ENCODE peak calls at places on chromosomes 16 and 17, in nine cellular contexts. One of them, this sample, is unnamed.

GRCh38 chr17:57623620-57624019 is 121.5 kb downstream of the CCDC182 start:
- DNase-seq in AG04449: no peak
- DNase-seq in RWPE1: no peak
- DNase-seq in left ventricle myocardium inferior: no peak
- DNase-seq in BE2C: peak
- DNase-seq in B cell: no peak
- DNase-seq in adrenal gland: no peak
- DNase-seq in foreskin keratinocyte: no peak
- DNase-seq in tibial artery: peak
- DNase-seq in this sample: no peak

GRCh38 chr16:14249291-14250032 is 178.3 kb downstream of the MRTFB start:
- DNase-seq in tibial artery: no peak
- DNase-seq in RWPE1: peak
- DNase-seq in AG04449: no peak
- DNase-seq in foreskin keratinocyte: peak
- DNase-seq in adrenal gland: peak
- DNase-seq in left ventricle myocardium inferior: no peak
- DNase-seq in BE2C: peak
- DNase-seq in B cell: peak
- DNase-seq in this sample: peak

GRCh38 chr16:84663433-84664101 is 15.3 kb downstream of the KLHL36 start:
- DNase-seq in adrenal gland: no peak
- DNase-seq in foreskin keratinocyte: no peak
- DNase-seq in tibial artery: no peak
- DNase-seq in RWPE1: no peak
- DNase-seq in B cell: peak
- DNase-seq in AG04449: no peak
- DNase-seq in BE2C: no peak
- DNase-seq in left ventricle myocardium inferior: no peak
- DNase-seq in this sample: no peak

GRCh38 chr16:59249049-59249448 is 514.9 kb upstream of the GOT2 start:
- DNase-seq in B cell: no peak
- DNase-seq in RWPE1: no peak
- DNase-seq in foreskin keratinocyte: no peak
- DNase-seq in BE2C: no peak
- DNase-seq in adrenal gland: no peak
- DNase-seq in AG04449: no peak
- DNase-seq in tibial artery: no peak
- DNase-seq in left ventricle myocardium inferior: no peak
- DNase-seq in this sample: no peak

GRCh38 chr16:75733305-75734141 is 7.2 kb upstream of the CPHXL start:
- DNase-seq in B cell: no peak
- DNase-seq in adrenal gland: no peak
- DNase-seq in AG04449: peak
- DNase-seq in BE2C: no peak
- DNase-seq in left ventricle myocardium inferior: no peak
- DNase-seq in tibial artery: peak
- DNase-seq in RWPE1: no peak
- DNase-seq in foreskin keratinocyte: no peak
- DNase-seq in this sample: peak

GRCh38 chr17:65177901-65178300 is 40.7 kb downstream of the RGS9 start:
- DNase-seq in tibial artery: no peak
- DNase-seq in adrenal gland: no peak
- DNase-seq in AG04449: no peak
- DNase-seq in B cell: no peak
- DNase-seq in RWPE1: peak
- DNase-seq in foreskin keratinocyte: no peak
- DNase-seq in BE2C: no peak
- DNase-seq in left ventricle myocardium inferior: no peak
- DNase-seq in this sample: no peak

GRCh38 chr17:45857977-45858708 is 13.5 kb downstream of the SPPL2C start:
- DNase-seq in foreskin keratinocyte: no peak
- DNase-seq in B cell: no peak
- DNase-seq in left ventricle myocardium inferior: no peak
- DNase-seq in adrenal gland: no peak
- DNase-seq in AG04449: no peak
- DNase-seq in tibial artery: no peak
- DNase-seq in BE2C: no peak
- DNase-seq in RWPE1: peak
- DNase-seq in this sample: peak

GRCh38 chr16:3769942-3770341 is 52.6 kb upstream of the TRAP1 start:
- DNase-seq in tibial artery: no peak
- DNase-seq in B cell: no peak
- DNase-seq in RWPE1: no peak
- DNase-seq in adrenal gland: no peak
- DNase-seq in foreskin keratinocyte: no peak
- DNase-seq in AG04449: no peak
- DNase-seq in BE2C: no peak
- DNase-seq in left ventricle myocardium inferior: no peak
- DNase-seq in this sample: no peak

GRCh38 chr16:14286381-14287230 is 215.5 kb downstream of the MRTFB start:
- DNase-seq in RWPE1: peak
- DNase-seq in adrenal gland: no peak
- DNase-seq in BE2C: no peak
- DNase-seq in left ventricle myocardium inferior: no peak
- DNase-seq in tibial artery: no peak
- DNase-seq in AG04449: no peak
- DNase-seq in foreskin keratinocyte: no peak
- DNase-seq in B cell: no peak
- DNase-seq in this sample: no peak

GRCh38 chr17:55005520-55005919 is 37.0 kb downstream of the STXBP4 start:
- DNase-seq in BE2C: peak
- DNase-seq in B cell: no peak
- DNase-seq in RWPE1: no peak
- DNase-seq in left ventricle myocardium inferior: no peak
- DNase-seq in tibial artery: no peak
- DNase-seq in adrenal gland: no peak
- DNase-seq in AG04449: no peak
- DNase-seq in foreskin keratinocyte: no peak
- DNase-seq in this sample: no peak

GRCh38 chr17:13575922-13576419 is 25.8 kb downstream of the HS3ST3A1 start:
- DNase-seq in BE2C: no peak
- DNase-seq in tibial artery: no peak
- DNase-seq in left ventricle myocardium inferior: no peak
- DNase-seq in foreskin keratinocyte: no peak
- DNase-seq in RWPE1: no peak
- DNase-seq in adrenal gland: no peak
- DNase-seq in B cell: no peak
- DNase-seq in AG04449: no peak
- DNase-seq in this sample: no peak

GRCh38 chr16:27430923-27431484 is 29.0 kb downstream of the IL21R start:
- DNase-seq in B cell: no peak
- DNase-seq in tibial artery: no peak
- DNase-seq in adrenal gland: no peak
- DNase-seq in foreskin keratinocyte: no peak
- DNase-seq in RWPE1: no peak
- DNase-seq in BE2C: no peak
- DNase-seq in left ventricle myocardium inferior: no peak
- DNase-seq in AG04449: no peak
- DNase-seq in this sample: no peak

GRCh38 chr16:70805787-70806186 is 4.8 kb upstream of the VAC14 start:
- DNase-seq in RWPE1: peak
- DNase-seq in adrenal gland: no peak
- DNase-seq in AG04449: peak
- DNase-seq in tibial artery: no peak
- DNase-seq in left ventricle myocardium inferior: no peak
- DNase-seq in BE2C: no peak
- DNase-seq in foreskin keratinocyte: peak
- DNase-seq in B cell: no peak
- DNase-seq in this sample: no peak

GRCh38 chr16:4574919-4575705 is 19.0 kb downstream of the C16orf96 start:
- DNase-seq in foreskin keratinocyte: no peak
- DNase-seq in tibial artery: no peak
- DNase-seq in AG04449: no peak
- DNase-seq in left ventricle myocardium inferior: no peak
- DNase-seq in B cell: no peak
- DNase-seq in RWPE1: no peak
- DNase-seq in BE2C: no peak
- DNase-seq in adrenal gland: no peak
- DNase-seq in this sample: no peak

GRCh38 chr16:24819462-24820040 is 26.2 kb upstream of the SLC5A11 start:
- DNase-seq in RWPE1: no peak
- DNase-seq in left ventricle myocardium inferior: no peak
- DNase-seq in B cell: no peak
- DNase-seq in adrenal gland: no peak
- DNase-seq in AG04449: no peak
- DNase-seq in BE2C: no peak
- DNase-seq in foreskin keratinocyte: no peak
- DNase-seq in tibial artery: no peak
- DNase-seq in this sample: no peak

DNA sequence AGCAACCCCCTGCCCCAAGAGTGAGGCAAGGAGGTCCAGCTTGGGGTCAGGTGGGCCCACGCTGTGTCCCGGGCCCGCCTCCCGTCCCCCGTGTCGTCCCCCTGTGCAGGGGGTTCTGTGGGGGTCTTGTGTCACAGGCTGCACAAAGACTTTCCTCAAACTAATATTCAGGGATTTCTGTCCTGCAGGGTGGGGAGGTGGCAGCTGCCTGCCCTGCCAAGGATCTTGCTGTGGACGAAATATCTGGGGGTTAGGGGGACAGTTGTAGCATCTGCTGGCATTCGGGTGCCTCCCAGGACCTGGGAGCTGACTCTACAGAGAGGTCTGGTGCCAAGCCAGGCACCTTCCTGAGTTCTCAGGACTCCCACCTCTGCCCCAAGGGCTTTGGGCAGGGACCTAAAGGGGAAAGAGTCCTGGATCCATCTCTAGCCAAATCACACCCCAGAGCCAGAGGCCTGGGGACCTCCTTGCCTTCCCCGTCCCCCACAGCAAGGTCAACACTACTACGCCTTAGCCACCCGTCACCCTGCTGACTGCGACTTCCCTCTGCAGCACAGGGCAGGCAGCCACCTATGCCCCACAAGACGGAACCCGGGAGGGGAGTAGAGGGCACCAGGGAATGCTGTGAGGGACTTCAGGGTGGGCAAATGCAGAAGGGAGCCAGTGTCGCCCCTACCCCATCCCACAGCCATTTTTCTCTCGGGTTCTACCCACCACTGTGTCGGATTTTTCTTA is 59.3 kb downstream of the TMEM132E start:
- DNase-seq in B cell: no peak
- DNase-seq in foreskin keratinocyte: no peak
- DNase-seq in RWPE1: no peak
- DNase-seq in left ventricle myocardium inferior: no peak
- DNase-seq in AG04449: no peak
- DNase-seq in adrenal gland: no peak
- DNase-seq in BE2C: no peak
- DNase-seq in tibial artery: no peak
- DNase-seq in this sample: no peak
- TF ChIP-seq CTCF in B cell: peak
- TF ChIP-seq CTCF in foreskin keratinocyte: no peak
- TF ChIP-seq CTCF in RWPE1: peak
- TF ChIP-seq CTCF in left ventricle myocardium inferior: peak
- TF ChIP-seq CTCF in AG04449: no peak
- TF ChIP-seq CTCF in adrenal gland: no peak
- TF ChIP-seq CTCF in BE2C: no peak
- TF ChIP-seq CTCF in tibial artery: no peak
- TF ChIP-seq CTCF in this sample: peak

GRCh38 chr17:49898547-49899490 is 51.0 kb upstream of the TAC4 start:
- DNase-seq in foreskin keratinocyte: no peak
- DNase-seq in AG04449: no peak
- DNase-seq in left ventricle myocardium inferior: no peak
- DNase-seq in RWPE1: no peak
- DNase-seq in B cell: no peak
- DNase-seq in BE2C: no peak
- DNase-seq in adrenal gland: peak
- DNase-seq in tibial artery: no peak
- DNase-seq in this sample: peak
- TF ChIP-seq CTCF in foreskin keratinocyte: peak
- TF ChIP-seq CTCF in AG04449: no peak
- TF ChIP-seq CTCF in left ventricle myocardium inferior: no peak
- TF ChIP-seq CTCF in RWPE1: no peak
- TF ChIP-seq CTCF in B cell: no peak
- TF ChIP-seq CTCF in BE2C: peak
- TF ChIP-seq CTCF in adrenal gland: peak
- TF ChIP-seq CTCF in tibial artery: no peak
- TF ChIP-seq CTCF in this sample: peak

DNA sequence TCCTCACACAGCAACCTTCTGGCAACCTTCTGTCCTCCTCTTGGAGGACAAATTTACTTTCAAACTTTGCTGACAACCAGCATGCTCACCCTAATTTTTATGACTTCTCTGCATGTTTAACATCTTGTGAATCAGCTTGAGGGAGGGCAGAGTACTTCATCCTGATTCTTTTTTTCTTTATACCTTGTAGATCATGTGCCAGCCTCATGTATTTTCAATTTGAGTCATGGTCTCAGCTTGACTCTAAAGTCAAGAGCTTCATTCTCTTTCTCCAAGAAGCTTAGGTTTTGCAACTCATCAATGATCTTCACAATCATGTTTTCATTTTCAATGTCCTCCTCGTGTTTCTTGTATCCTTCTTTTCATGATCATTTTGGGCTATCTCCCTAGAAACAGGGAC is 3.6 kb upstream of the KRTAP9-7 start:
- DNase-seq in BE2C: no peak
- DNase-seq in tibial artery: no peak
- DNase-seq in left ventricle myocardium inferior: no peak
- DNase-seq in AG04449: no peak
- DNase-seq in adrenal gland: no peak
- DNase-seq in foreskin keratinocyte: no peak
- DNase-seq in B cell: no peak
- DNase-seq in RWPE1: no peak
- DNase-seq in this sample: no peak
- TF ChIP-seq CTCF in BE2C: no peak
- TF ChIP-seq CTCF in tibial artery: no peak
- TF ChIP-seq CTCF in left ventricle myocardium inferior: no peak
- TF ChIP-seq CTCF in AG04449: no peak
- TF ChIP-seq CTCF in adrenal gland: no peak
- TF ChIP-seq CTCF in foreskin keratinocyte: no peak
- TF ChIP-seq CTCF in B cell: no peak
- TF ChIP-seq CTCF in RWPE1: no peak
- TF ChIP-seq CTCF in this sample: no peak

GRCh38 chr16:30394603-30395154 is 541 bp upstream of the ZNF48 start:
- DNase-seq in BE2C: no peak
- DNase-seq in tibial artery: no peak
- DNase-seq in RWPE1: no peak
- DNase-seq in adrenal gland: no peak
- DNase-seq in AG04449: no peak
- DNase-seq in B cell: no peak
- DNase-seq in foreskin keratinocyte: no peak
- DNase-seq in left ventricle myocardium inferior: no peak
- DNase-seq in this sample: no peak

GRCh38 chr16:30395992-30396560 is 856 bp downstream of the ZNF48 start:
- DNase-seq in BE2C: no peak
- DNase-seq in tibial artery: no peak
- DNase-seq in AG04449: no peak
- DNase-seq in adrenal gland: no peak
- DNase-seq in RWPE1: no peak
- DNase-seq in B cell: no peak
- DNase-seq in left ventricle myocardium inferior: no peak
- DNase-seq in foreskin keratinocyte: no peak
- DNase-seq in this sample: no peak

GRCh38 chr16:30397776-30398659 is 2.8 kb downstream of the ZNF48 start:
- DNase-seq in tibial artery: no peak
- DNase-seq in left ventricle myocardium inferior: no peak
- DNase-seq in AG04449: no peak
- DNase-seq in foreskin keratinocyte: no peak
- DNase-seq in BE2C: no peak
- DNase-seq in adrenal gland: no peak
- DNase-seq in B cell: no peak
- DNase-seq in RWPE1: no peak
- DNase-seq in this sample: no peak

GRCh38 chr16:30397056-30397455 is 1.8 kb downstream of the ZNF48 start:
- DNase-seq in BE2C: no peak
- DNase-seq in left ventricle myocardium inferior: no peak
- DNase-seq in RWPE1: no peak
- DNase-seq in adrenal gland: no peak
- DNase-seq in tibial artery: no peak
- DNase-seq in foreskin keratinocyte: no peak
- DNase-seq in B cell: no peak
- DNase-seq in AG04449: no peak
- DNase-seq in this sample: no peak

GRCh38 chr16:30395155-30395991 is at the start of gene ZNF48:
- DNase-seq in BE2C: peak
- DNase-seq in foreskin keratinocyte: no peak
- DNase-seq in tibial artery: peak
- DNase-seq in adrenal gland: peak
- DNase-seq in AG04449: peak
- DNase-seq in B cell: peak
- DNase-seq in left ventricle myocardium inferior: peak
- DNase-seq in RWPE1: peak
- DNase-seq in this sample: peak
- TF ChIP-seq CTCF in BE2C: peak
- TF ChIP-seq CTCF in foreskin keratinocyte: peak
- TF ChIP-seq CTCF in tibial artery: peak
- TF ChIP-seq CTCF in adrenal gland: peak
- TF ChIP-seq CTCF in AG04449: peak
- TF ChIP-seq CTCF in B cell: peak
- TF ChIP-seq CTCF in left ventricle myocardium inferior: peak
- TF ChIP-seq CTCF in RWPE1: peak
- TF ChIP-seq CTCF in this sample: peak

This sample was measured in nephron progenitor cell.